ENCODE peak calls at places on chromosomes 4 and X, in seven cellular contexts. Y, U, T, K, D, G and A are unnamed samples.

GRCh38 chr4:152118819-152119553 is 358.2 kb upstream of the GATB start:
- DNase-seq in U (no peak), G (no peak), K (no peak), T (no peak), D (no peak), Y (peak), A (no peak)

GRCh38 chr4:149113804-149114430 is 671.7 kb upstream of the NR3C2 start:
- DNase-seq in D (no peak), T (no peak), K (peak), U (peak), Y (no peak), G (no peak), A (peak)

GRCh38 chr4:183600189-183600685 is 58.7 kb downstream of the RWDD4 start:
- DNase-seq in D (no peak), G (no peak), Y (no peak), T (peak), K (no peak), U (no peak), A (peak)

GRCh38 chrX:13488706-13489105 is 80.7 kb upstream of the EGFL6 start:
- DNase-seq in G (no peak), K (no peak), U (no peak), Y (no peak), D (no peak), T (no peak), A (no peak)

GRCh38 chrX:66633541-66633940 is 5.3 kb downstream of the EDA2R start:
- DNase-seq in G (no peak), T (no peak), U (peak), D (no peak), Y (no peak), K (peak), A (peak)

GRCh38 chr4:117137143-117137542 is 51.8 kb upstream of the TRAM1L1 start:
- DNase-seq in G (no peak), Y (no peak), T (no peak), U (peak), D (no peak), K (peak), A (peak)

GRCh38 chr4:78661923-78662521 is 110.5 kb downstream of the ANXA3 start:
- DNase-seq in K (peak), T (peak), U (peak), G (no peak), D (no peak), Y (no peak), A (peak)

GRCh38 chr4:169210516-169211108 is 60.1 kb downstream of the SH3RF1 start:
- DNase-seq in D (no peak), K (no peak), T (no peak), Y (no peak), G (no peak), U (no peak), A (no peak)

GRCh38 chr4:147596377-147596776 is 20.8 kb upstream of the TMEM184C start:
- DNase-seq in T (no peak), G (no peak), Y (no peak), D (no peak), U (no peak), K (peak), A (no peak)

GRCh38 chrX:139831689-139832456 is 101.0 kb downstream of the ATP11C start:
- DNase-seq in D (no peak), G (peak), T (peak), U (peak), K (peak), Y (no peak), A (peak)

GRCh38 chrX:65932173-65933084 is 107.5 kb downstream of the VSIG4 start:
- DNase-seq in G (no peak), Y (peak), T (peak), D (no peak), U (no peak), K (peak), A (no peak)

GRCh38 chr4:38132843-38133662 is 172.9 kb downstream of the PTTG2 start:
- DNase-seq in T (no peak), U (no peak), Y (no peak), K (no peak), D (no peak), G (no peak), A (no peak)

GRCh38 chrX:115940888-115941332 is 229.6 kb upstream of the AGTR2 start:
- DNase-seq in G (no peak), U (peak), D (no peak), Y (peak), T (peak), K (no peak), A (peak)

GRCh38 chr4:100075486-100076270 is 114.6 kb downstream of the DDIT4L start:
- DNase-seq in D (no peak), K (no peak), G (no peak), U (no peak), Y (no peak), T (no peak), A (no peak)

GRCh38 chr4:152176627-152177214 is 359.2 kb downstream of the FBXW7 start:
- DNase-seq in T (no peak), D (no peak), U (no peak), Y (no peak), K (peak), G (no peak), A (no peak)

GRCh38 chr4:73066928-73067327 is 2.6 kb downstream of the COX18 start:
- DNase-seq in Y (no peak), D (no peak), G (no peak), K (no peak), T (no peak), U (no peak), A (no peak)

GRCh38 chr4:1578968-1579833 is 104.9 kb downstream of the FAM53A start:
- DNase-seq in T (peak), D (peak), U (peak), K (peak), G (peak), Y (peak), A (peak)

GRCh38 chrX:19195243-19195610 is 73.0 kb upstream of the ADGRG2 start:
- DNase-seq in T (no peak), Y (no peak), U (no peak), G (no peak), K (no peak), D (no peak), A (no peak)

GRCh38 chr4:142845293-142846070 is 619 bp downstream of the INPP4B start:
- DNase-seq in U (no peak), K (no peak), G (peak), Y (peak), D (no peak), T (peak), A (peak)

GRCh38 chr4:94588900-94589693 is 137.4 kb downstream of the PDLIM5 start:
- DNase-seq in T (no peak), D (no peak), Y (no peak), K (no peak), G (no peak), U (peak), A (peak)

GRCh38 chrX:132022863-132023116 is 312 bp upstream of the STK26 start:
- DNase-seq in K (no peak), Y (no peak), U (no peak), T (no peak), D (no peak), G (no peak), A (no peak)
- H3K4me3 ChIP-seq in K (peak), Y (peak), U (peak), T (peak), D (peak), G (peak), A (peak)

GRCh38 chr4:13821522-13821921 is 194.0 kb upstream of the BOD1L1 start:
- DNase-seq in D (no peak), G (peak), U (no peak), K (no peak), T (peak), Y (peak), A (no peak)
- TF ChIP-seq CTCF in D (no peak), G (no peak), U (no peak), K (no peak), T (peak), Y (peak), A (no peak)

DNA sequence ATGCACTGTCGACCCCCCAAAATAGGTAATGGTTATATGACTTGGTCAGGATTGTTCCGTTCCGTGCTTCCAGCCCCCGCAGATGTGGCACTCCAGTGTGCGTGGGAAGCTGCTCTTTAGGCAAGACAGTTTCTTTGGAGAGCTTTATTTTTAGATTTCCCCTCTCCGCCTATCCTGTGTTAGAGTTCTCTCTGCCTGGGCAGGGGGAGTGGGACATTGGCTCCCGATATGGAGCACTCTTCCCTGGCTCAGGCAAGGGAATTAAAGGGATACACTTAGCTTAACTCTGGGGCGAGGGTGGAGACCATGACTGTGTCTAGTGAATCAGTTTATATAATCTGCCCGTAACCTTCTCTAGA is 36.0 kb downstream of the DLG3 start:
- DNase-seq in Y (peak), T (no peak), D (no peak), U (no peak), K (no peak), G (peak), A (peak)
- H3K4me3 ChIP-seq in Y (no peak), T (no peak), D (no peak), U (no peak), K (no peak), G (no peak), A (no peak)

GRCh38 chr4:26584725-26585124 is 841 bp downstream of the TBC1D19 start:
- DNase-seq in K (peak), G (no peak), T (no peak), Y (no peak), U (no peak), D (no peak), A (no peak)

GRCh38 chr4:26579169-26579568 is 4.7 kb upstream of the TBC1D19 start:
- DNase-seq in D (no peak), T (no peak), K (no peak), G (no peak), Y (no peak), U (no peak), A (no peak)

GRCh38 chr4:26583538-26583864 is 383 bp upstream of the TBC1D19 start:
- DNase-seq in K (peak), Y (no peak), D (no peak), G (no peak), T (no peak), U (no peak), A (no peak)

GRCh38 chr4:26589699-26590098 is 5.8 kb downstream of the TBC1D19 start:
- DNase-seq in D (no peak), T (peak), U (no peak), Y (no peak), G (no peak), K (no peak), A (no peak)

GRCh38 chr4:26583865-26584652 is at the start of gene TBC1D19:
- DNase-seq in G (peak), T (peak), U (peak), Y (peak), K (peak), D (peak), A (peak)
- TF ChIP-seq CTCF in G (peak), T (peak), U (no peak), Y (no peak), K (no peak), D (no peak), A (no peak)

DNA sequence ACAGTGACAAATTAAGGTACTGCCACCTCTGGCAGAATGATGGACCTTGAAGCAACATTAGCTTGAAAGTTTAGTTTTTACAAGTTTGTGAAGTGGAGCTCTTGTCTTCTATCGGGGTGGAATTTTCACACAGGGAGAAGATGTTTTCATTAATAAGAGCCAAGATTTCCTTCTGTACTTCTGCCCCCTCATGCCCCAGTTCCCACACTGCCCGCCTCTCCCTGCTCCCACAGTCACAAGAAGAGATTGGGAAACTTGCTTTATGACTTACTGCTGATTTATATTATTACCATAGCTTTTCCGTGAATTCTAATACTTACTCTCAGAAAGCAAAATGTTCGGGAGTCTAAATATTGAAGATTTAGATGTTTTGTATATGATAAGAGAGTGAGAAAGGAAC is 539.8 kb upstream of the ARX start:
- DNase-seq in T (no peak), Y (no peak), D (no peak), G (no peak), U (no peak), K (no peak), A (no peak)
- H3K4me3 ChIP-seq in T (no peak), Y (no peak), D (no peak), G (no peak), U (no peak), K (no peak), A (no peak)

DNA sequence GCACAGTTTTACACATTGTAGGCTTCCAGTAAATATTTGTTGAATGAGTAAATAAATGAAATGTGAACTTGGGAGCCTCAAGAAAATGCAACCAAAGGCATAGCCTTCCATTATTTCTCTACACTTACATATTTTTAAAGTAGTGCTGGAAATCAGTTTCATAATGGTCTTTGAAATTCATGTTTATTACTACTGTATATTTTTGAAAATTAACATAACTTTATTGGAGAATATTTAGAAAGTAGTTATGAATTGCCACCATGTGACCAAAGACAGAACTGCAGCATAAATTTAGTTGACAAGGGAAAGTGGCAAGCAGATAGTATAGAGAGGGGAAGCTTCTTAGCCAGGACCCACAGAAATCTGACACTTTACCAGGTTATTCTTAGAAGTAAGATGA is 6.4 kb downstream of the TCEAL8 start:
- DNase-seq in D (no peak), G (no peak), U (peak), Y (no peak), K (peak), T (peak), A (peak)
- TF ChIP-seq CTCF in D (peak), G (no peak), U (peak), Y (no peak), K (peak), T (peak), A (peak)

DNA sequence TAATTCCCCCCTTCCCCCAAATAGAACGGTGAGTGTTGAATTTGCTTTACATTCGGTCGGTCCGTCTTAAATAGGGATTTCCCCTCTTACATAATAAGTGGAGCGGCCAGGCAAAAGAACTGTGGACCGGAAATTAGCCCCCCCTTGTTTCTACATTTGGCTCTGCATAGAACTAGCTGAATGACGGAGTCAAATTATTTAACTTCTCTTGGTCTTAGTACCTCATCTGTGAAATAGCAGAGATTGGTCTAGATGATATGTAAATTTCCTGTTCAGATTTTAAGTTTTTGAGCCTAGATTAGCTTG is 1.3 kb downstream of the SPATA18 start:
- DNase-seq in T (peak), G (peak), Y (no peak), K (peak), D (no peak), U (peak), A (peak)
- H3K4me3 ChIP-seq in T (peak), G (peak), Y (peak), K (peak), D (peak), U (peak), A (peak)

DNA sequence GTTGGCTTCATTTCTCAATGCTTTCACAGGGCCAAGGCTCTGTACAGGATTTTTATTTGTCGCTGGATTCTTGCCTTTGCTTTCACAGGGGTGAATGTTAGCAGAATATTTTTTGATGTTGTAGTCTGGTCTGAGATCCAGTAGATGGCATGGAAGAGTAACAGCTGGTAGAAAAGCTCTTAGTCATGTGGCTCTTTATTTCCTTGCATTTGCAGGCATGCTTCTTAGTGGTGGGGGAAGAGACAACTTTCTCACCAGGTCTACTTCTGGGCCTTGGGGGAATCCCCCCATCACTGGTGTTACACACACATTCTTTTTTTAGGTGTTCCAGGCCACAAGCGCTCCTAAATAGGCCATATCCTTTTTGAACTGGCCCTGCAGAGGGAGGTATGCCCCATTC is 58.2 kb upstream of the DKK2 start:
- DNase-seq in Y (no peak), T (peak), K (peak), U (peak), G (no peak), D (no peak), A (peak)
- TF ChIP-seq CTCF in Y (peak), T (peak), K (peak), U (peak), G (no peak), D (no peak), A (peak)

GRCh38 chr4:4659871-4660651 is 118.2 kb upstream of the STX18 start:
- DNase-seq in G (no peak), Y (no peak), T (no peak), K (peak), U (peak), D (no peak), A (peak)
- H3K4me3 ChIP-seq in G (no peak), Y (no peak), T (no peak), K (no peak), U (no peak), D (no peak), A (no peak)